ENCODE peak calls at places on chromosomes 1 and 21, in seven cellular contexts. One of them, this sample, is unnamed.
A peak's percentile ranks its signal among the peaks of the same experiment; 100 is the strongest.

GRCh38 chr1:114154146-114154962 is 685 bp upstream of the SYT6 start:
- DNase-seq in brain microvascular endothelial cell: no peak
- DNase-seq in AG09319: no peak
- DNase-seq in cardiac muscle cell: peak; percentile 8
- DNase-seq in BJ: no peak
- DNase-seq in AG09309: no peak
- DNase-seq in endothelial cell: peak; percentile 52
- DNase-seq in this sample: no peak

GRCh38 chr1:170663011-170663410 is 920 bp upstream of the PRRX1 start:
- DNase-seq in BJ: no peak
- DNase-seq in endothelial cell: no peak
- DNase-seq in brain microvascular endothelial cell: peak; percentile 7
- DNase-seq in cardiac muscle cell: no peak
- DNase-seq in AG09319: no peak
- DNase-seq in AG09309: no peak
- DNase-seq in this sample: no peak

GRCh38 chr21:44931137-44931500 is 8.7 kb upstream of the SLX9 start:
- DNase-seq in BJ: no peak
- DNase-seq in AG09309: no peak
- DNase-seq in cardiac muscle cell: no peak
- DNase-seq in brain microvascular endothelial cell: no peak
- DNase-seq in endothelial cell: no peak
- DNase-seq in AG09319: no peak
- DNase-seq in this sample: no peak

GRCh38 chr21:19855522-19855921 is 1142.7 kb upstream of the NCAM2 start:
- DNase-seq in endothelial cell: no peak
- DNase-seq in BJ: no peak
- DNase-seq in AG09309: no peak
- DNase-seq in AG09319: no peak
- DNase-seq in brain microvascular endothelial cell: no peak
- DNase-seq in cardiac muscle cell: no peak
- DNase-seq in this sample: no peak

GRCh38 chr1:77322061-77322900 is 40.5 kb downstream of the AK5 start:
- DNase-seq in endothelial cell: no peak
- DNase-seq in brain microvascular endothelial cell: peak; percentile 69
- DNase-seq in BJ: peak; percentile 66
- DNase-seq in AG09309: peak; percentile 71
- DNase-seq in cardiac muscle cell: no peak
- DNase-seq in AG09319: peak; percentile 35
- DNase-seq in this sample: no peak

GRCh38 chr1:33007190-33008050 is 29.3 kb downstream of the AK2 start:
- DNase-seq in AG09309: peak; percentile 79
- DNase-seq in cardiac muscle cell: peak; percentile 69
- DNase-seq in BJ: peak; percentile 43
- DNase-seq in AG09319: peak; percentile 75
- DNase-seq in endothelial cell: peak; percentile 18
- DNase-seq in brain microvascular endothelial cell: peak; percentile 95
- DNase-seq in this sample: no peak

GRCh38 chr1:99464738-99465137 is 181.2 kb upstream of the PALMD start:
- DNase-seq in AG09319: no peak
- DNase-seq in endothelial cell: no peak
- DNase-seq in AG09309: no peak
- DNase-seq in BJ: no peak
- DNase-seq in cardiac muscle cell: no peak
- DNase-seq in brain microvascular endothelial cell: no peak
- DNase-seq in this sample: no peak

GRCh38 chr21:18174370-18174769 is 70.3 kb upstream of the CHODL start:
- DNase-seq in cardiac muscle cell: no peak
- DNase-seq in brain microvascular endothelial cell: no peak
- DNase-seq in endothelial cell: no peak
- DNase-seq in AG09319: no peak
- DNase-seq in BJ: no peak
- DNase-seq in AG09309: no peak
- DNase-seq in this sample: no peak

GRCh38 chr1:35557118-35557610 is at the start of gene KIAA0319L:
- DNase-seq in AG09309: no peak
- DNase-seq in endothelial cell: peak; percentile 68
- DNase-seq in BJ: no peak
- DNase-seq in AG09319: no peak
- DNase-seq in cardiac muscle cell: peak; percentile 87
- DNase-seq in brain microvascular endothelial cell: no peak
- DNase-seq in this sample: no peak

GRCh38 chr1:21317035-21317689 is 26.9 kb upstream of the ECE1 start:
- DNase-seq in endothelial cell: no peak
- DNase-seq in AG09319: peak; percentile 67
- DNase-seq in BJ: peak; percentile 65
- DNase-seq in cardiac muscle cell: no peak
- DNase-seq in brain microvascular endothelial cell: peak; percentile 73
- DNase-seq in AG09309: peak; percentile 53
- DNase-seq in this sample: no peak

GRCh38 chr1:23149110-23149509 is 19.5 kb downstream of the LUZP1 start:
- DNase-seq in endothelial cell: no peak
- DNase-seq in AG09309: no peak
- DNase-seq in BJ: no peak
- DNase-seq in cardiac muscle cell: no peak
- DNase-seq in AG09319: no peak
- DNase-seq in brain microvascular endothelial cell: no peak
- DNase-seq in this sample: no peak

GRCh38 chr21:20451051-20451450 is 547.2 kb upstream of the NCAM2 start:
- DNase-seq in brain microvascular endothelial cell: no peak
- DNase-seq in AG09309: no peak
- DNase-seq in cardiac muscle cell: no peak
- DNase-seq in BJ: no peak
- DNase-seq in AG09319: no peak
- DNase-seq in endothelial cell: no peak
- DNase-seq in this sample: no peak

GRCh38 chr21:42748620-42749176 is 95.3 kb downstream of the PDE9A start:
- DNase-seq in AG09319: no peak
- DNase-seq in brain microvascular endothelial cell: no peak
- DNase-seq in BJ: no peak
- DNase-seq in endothelial cell: no peak
- DNase-seq in cardiac muscle cell: no peak
- DNase-seq in AG09309: no peak
- DNase-seq in this sample: no peak

GRCh38 chr1:15616704-15617172 is 520 bp upstream of the DDI2 start:
- DNase-seq in AG09319: no peak
- DNase-seq in brain microvascular endothelial cell: no peak
- DNase-seq in AG09309: no peak
- DNase-seq in cardiac muscle cell: no peak
- DNase-seq in BJ: no peak
- DNase-seq in endothelial cell: peak; percentile 14
- DNase-seq in this sample: no peak

GRCh38 chr21:33899199-33899598 is 16.4 kb downstream of the ATP5PO start:
- DNase-seq in endothelial cell: no peak
- DNase-seq in cardiac muscle cell: no peak
- DNase-seq in AG09319: no peak
- DNase-seq in AG09309: no peak
- DNase-seq in brain microvascular endothelial cell: no peak
- DNase-seq in BJ: no peak
- DNase-seq in this sample: no peak

GRCh38 chr1:109658533-109659051 is 2.7 kb downstream of the GSTM4 start:
- DNase-seq in BJ: no peak
- DNase-seq in AG09309: no peak
- DNase-seq in brain microvascular endothelial cell: no peak
- DNase-seq in endothelial cell: no peak
- DNase-seq in cardiac muscle cell: no peak
- DNase-seq in AG09319: no peak
- DNase-seq in this sample: no peak

GRCh38 chr1:109275706-109276345 is 7.1 kb downstream of the PSRC1 start:
- DNase-seq in BJ: no peak
- DNase-seq in AG09309: peak; percentile 24
- DNase-seq in endothelial cell: no peak
- DNase-seq in brain microvascular endothelial cell: peak; percentile 55
- DNase-seq in cardiac muscle cell: no peak
- DNase-seq in AG09319: no peak
- DNase-seq in this sample: no peak

GRCh38 chr1:244454412-244454811 is 2.7 kb upstream of the ADSS2 start:
- DNase-seq in brain microvascular endothelial cell: no peak
- DNase-seq in AG09309: no peak
- DNase-seq in BJ: no peak
- DNase-seq in endothelial cell: no peak
- DNase-seq in cardiac muscle cell: no peak
- DNase-seq in AG09319: no peak
- DNase-seq in this sample: no peak

GRCh38 chr1:30692948-30693301 is 30.5 kb downstream of the MATN1 start:
- DNase-seq in endothelial cell: no peak
- DNase-seq in BJ: no peak
- DNase-seq in brain microvascular endothelial cell: no peak
- DNase-seq in cardiac muscle cell: no peak
- DNase-seq in AG09319: no peak
- DNase-seq in AG09309: no peak
- DNase-seq in this sample: no peak

GRCh38 chr21:27024316-27024715 is 57.4 kb upstream of the ADAMTS5 start:
- DNase-seq in BJ: peak; percentile 82
- DNase-seq in AG09309: peak; percentile 39
- DNase-seq in cardiac muscle cell: no peak
- DNase-seq in endothelial cell: no peak
- DNase-seq in AG09319: peak; percentile 22
- DNase-seq in brain microvascular endothelial cell: peak; percentile 75
- DNase-seq in this sample: no peak

GRCh38 chr1:10909697-10910489 is 102.6 kb upstream of the TARDBP start:
- DNase-seq in AG09309: no peak
- DNase-seq in BJ: no peak
- DNase-seq in cardiac muscle cell: peak; percentile 60
- DNase-seq in AG09319: no peak
- DNase-seq in brain microvascular endothelial cell: no peak
- DNase-seq in endothelial cell: peak; percentile 65
- DNase-seq in this sample: no peak

GRCh38 chr1:201461783-201462441 is 7.1 kb downstream of the PHLDA3 start:
- DNase-seq in cardiac muscle cell: no peak
- DNase-seq in AG09309: peak; percentile 96
- DNase-seq in endothelial cell: no peak
- DNase-seq in brain microvascular endothelial cell: peak; percentile 98
- DNase-seq in AG09319: peak; percentile 93
- DNase-seq in BJ: peak; percentile 92
- DNase-seq in this sample: no peak

GRCh38 chr1:3865606-3866160 is 8.4 kb downstream of the DFFB start:
- DNase-seq in cardiac muscle cell: no peak
- DNase-seq in AG09319: no peak
- DNase-seq in brain microvascular endothelial cell: no peak
- DNase-seq in endothelial cell: no peak
- DNase-seq in AG09309: no peak
- DNase-seq in BJ: no peak
- DNase-seq in this sample: no peak

GRCh38 chr1:107867422-107867821 is 97.6 kb downstream of the VAV3 start:
- DNase-seq in endothelial cell: no peak
- DNase-seq in BJ: no peak
- DNase-seq in cardiac muscle cell: no peak
- DNase-seq in AG09319: no peak
- DNase-seq in brain microvascular endothelial cell: no peak
- DNase-seq in AG09309: no peak
- DNase-seq in this sample: no peak

GRCh38 chr21:43006874-43007208 is 32.5 kb downstream of the PKNOX1 start:
- DNase-seq in cardiac muscle cell: no peak
- DNase-seq in endothelial cell: no peak
- DNase-seq in brain microvascular endothelial cell: no peak
- DNase-seq in AG09319: no peak
- DNase-seq in BJ: no peak
- DNase-seq in AG09309: no peak
- DNase-seq in this sample: no peak

GRCh38 chr1:82604524-82604923 is 803.8 kb downstream of the ADGRL2 start:
- DNase-seq in cardiac muscle cell: peak; percentile 55
- DNase-seq in AG09309: no peak
- DNase-seq in BJ: no peak
- DNase-seq in brain microvascular endothelial cell: no peak
- DNase-seq in endothelial cell: no peak
- DNase-seq in AG09319: no peak
- DNase-seq in this sample: no peak
- TF ChIP-seq CTCF in cardiac muscle cell: no peak
- TF ChIP-seq CTCF in AG09309: no peak
- TF ChIP-seq CTCF in BJ: no peak
- TF ChIP-seq CTCF in brain microvascular endothelial cell: peak; percentile 16
- TF ChIP-seq CTCF in endothelial cell: no peak
- TF ChIP-seq CTCF in AG09319: no peak
- TF ChIP-seq CTCF in this sample: peak; percentile 31

GRCh38 chr1:218408942-218409341 is 63.8 kb downstream of the TGFB2 start:
- DNase-seq in brain microvascular endothelial cell: no peak
- DNase-seq in endothelial cell: no peak
- DNase-seq in AG09309: no peak
- DNase-seq in BJ: no peak
- DNase-seq in cardiac muscle cell: peak; percentile 23
- DNase-seq in AG09319: no peak
- DNase-seq in this sample: no peak
- TF ChIP-seq CTCF in brain microvascular endothelial cell: no peak
- TF ChIP-seq CTCF in endothelial cell: no peak
- TF ChIP-seq CTCF in AG09309: no peak
- TF ChIP-seq CTCF in BJ: no peak
- TF ChIP-seq CTCF in cardiac muscle cell: no peak
- TF ChIP-seq CTCF in AG09319: no peak
- TF ChIP-seq CTCF in this sample: no peak

GRCh38 chr21:35635994-35636393 is 424.3 kb downstream of the SETD4 start:
- DNase-seq in AG09309: no peak
- DNase-seq in brain microvascular endothelial cell: no peak
- DNase-seq in cardiac muscle cell: no peak
- DNase-seq in BJ: no peak
- DNase-seq in AG09319: no peak
- DNase-seq in endothelial cell: no peak
- DNase-seq in this sample: no peak

GRCh38 chr21:35635261-35635660 is 425.1 kb downstream of the SETD4 start:
- DNase-seq in endothelial cell: no peak
- DNase-seq in AG09309: peak; percentile 71
- DNase-seq in brain microvascular endothelial cell: peak; percentile 75
- DNase-seq in BJ: peak; percentile 90
- DNase-seq in AG09319: no peak
- DNase-seq in cardiac muscle cell: no peak
- DNase-seq in this sample: no peak

GRCh38 chr21:35628331-35628730 is 432.0 kb downstream of the SETD4 start:
- DNase-seq in brain microvascular endothelial cell: no peak
- DNase-seq in AG09309: no peak
- DNase-seq in endothelial cell: no peak
- DNase-seq in AG09319: no peak
- DNase-seq in BJ: no peak
- DNase-seq in cardiac muscle cell: no peak
- DNase-seq in this sample: no peak

GRCh38 chr21:35637431-35637830 is 422.9 kb downstream of the SETD4 start:
- DNase-seq in AG09319: no peak
- DNase-seq in cardiac muscle cell: no peak
- DNase-seq in endothelial cell: no peak
- DNase-seq in AG09309: no peak
- DNase-seq in BJ: no peak
- DNase-seq in brain microvascular endothelial cell: peak; percentile 66
- DNase-seq in this sample: no peak

DNA sequence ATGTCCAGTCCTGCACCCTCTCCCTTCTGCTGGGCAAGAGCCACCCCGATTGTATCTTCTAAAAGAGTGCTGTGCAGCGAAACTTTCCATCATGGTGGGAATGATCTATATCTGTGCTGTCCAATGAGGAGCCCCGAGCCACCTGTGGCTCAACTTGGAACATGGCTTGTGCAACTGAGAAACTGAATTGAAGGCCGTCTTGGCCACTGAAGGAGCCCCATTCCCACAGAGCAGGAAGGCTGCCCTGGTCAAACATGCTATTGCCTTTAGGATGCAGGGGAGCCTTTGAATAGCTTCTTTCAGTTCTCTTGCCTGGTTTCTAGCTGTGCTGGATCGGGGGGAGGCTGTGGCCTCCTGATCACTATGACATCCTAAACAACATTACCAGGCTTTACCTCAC is 427.6 kb downstream of the SETD4 start:
- DNase-seq in AG09319: no peak
- DNase-seq in brain microvascular endothelial cell: no peak
- DNase-seq in endothelial cell: no peak
- DNase-seq in AG09309: no peak
- DNase-seq in cardiac muscle cell: no peak
- DNase-seq in BJ: no peak
- DNase-seq in this sample: no peak
- TF ChIP-seq CTCF in AG09319: no peak
- TF ChIP-seq CTCF in brain microvascular endothelial cell: no peak
- TF ChIP-seq CTCF in endothelial cell: no peak
- TF ChIP-seq CTCF in AG09309: no peak
- TF ChIP-seq CTCF in cardiac muscle cell: no peak
- TF ChIP-seq CTCF in BJ: no peak
- TF ChIP-seq CTCF in this sample: no peak

GRCh38 chr1:25247024-25247828 is at the start of gene RSRP1:
- DNase-seq in AG09309: peak; percentile 90
- DNase-seq in cardiac muscle cell: peak; percentile 100
- DNase-seq in brain microvascular endothelial cell: peak; percentile 98
- DNase-seq in endothelial cell: peak; percentile 99
- DNase-seq in BJ: peak; percentile 91
- DNase-seq in AG09319: peak; percentile 97
- DNase-seq in this sample: peak; percentile 100
- TF ChIP-seq CTCF in AG09309: no peak
- TF ChIP-seq CTCF in cardiac muscle cell: no peak
- TF ChIP-seq CTCF in brain microvascular endothelial cell: no peak
- TF ChIP-seq CTCF in endothelial cell: no peak
- TF ChIP-seq CTCF in BJ: no peak
- TF ChIP-seq CTCF in AG09319: no peak
- TF ChIP-seq CTCF in this sample: no peak